ENCODE peak calls at places on chromosomes 13 and 19, in six cellular contexts. One of them, this sample, is unnamed. For H3K36me3, the result is how much of the 10 kb centered on the place peaks cover.

GRCh38 chr19:41324921-41325639 is 15.1 kb downstream of the CCDC97 start:
- DNase-seq in uterus: peak
- DNase-seq in cardiac muscle cell: peak
- DNase-seq in tibial nerve: no peak
- DNase-seq in bronchial epithelial cell: peak
- DNase-seq in lower lobe of right lung: peak
- DNase-seq in this sample: peak

GRCh38 chr19:17889609-17890214 is 18.0 kb downstream of the SLC5A5 start:
- DNase-seq in cardiac muscle cell: peak
- DNase-seq in tibial nerve: no peak
- DNase-seq in bronchial epithelial cell: peak
- DNase-seq in lower lobe of right lung: no peak
- DNase-seq in uterus: no peak
- DNase-seq in this sample: peak

GRCh38 chr19:925912-926594 is at the start of gene ARID3A:
- DNase-seq in uterus: no peak
- DNase-seq in lower lobe of right lung: no peak
- DNase-seq in tibial nerve: no peak
- DNase-seq in bronchial epithelial cell: no peak
- DNase-seq in cardiac muscle cell: peak
- DNase-seq in this sample: no peak

GRCh38 chr19:52541608-52542007 is 14.1 kb downstream of the ZNF808 start:
- DNase-seq in cardiac muscle cell: no peak
- DNase-seq in bronchial epithelial cell: no peak
- DNase-seq in tibial nerve: no peak
- DNase-seq in uterus: no peak
- DNase-seq in lower lobe of right lung: no peak
- DNase-seq in this sample: no peak

GRCh38 chr19:7349961-7350711 is 1.4 kb downstream of the ARHGEF18 start:
- DNase-seq in tibial nerve: no peak
- DNase-seq in bronchial epithelial cell: no peak
- DNase-seq in cardiac muscle cell: no peak
- DNase-seq in lower lobe of right lung: no peak
- DNase-seq in uterus: no peak
- DNase-seq in this sample: peak

GRCh38 chr19:45404557-45405434 is at the start of gene PPP1R13L:
- DNase-seq in lower lobe of right lung: peak
- DNase-seq in tibial nerve: no peak
- DNase-seq in uterus: peak
- DNase-seq in bronchial epithelial cell: peak
- DNase-seq in cardiac muscle cell: peak
- DNase-seq in this sample: peak

GRCh38 chr19:49891393-49891792 is 5.3 kb downstream of the IL4I1 start:
- DNase-seq in lower lobe of right lung: no peak
- DNase-seq in tibial nerve: no peak
- DNase-seq in uterus: no peak
- DNase-seq in bronchial epithelial cell: no peak
- DNase-seq in cardiac muscle cell: no peak
- DNase-seq in this sample: peak

GRCh38 chr13:30319703-30320102 is 12.4 kb upstream of the KATNAL1 start:
- DNase-seq in tibial nerve: no peak
- DNase-seq in cardiac muscle cell: peak
- DNase-seq in lower lobe of right lung: no peak
- DNase-seq in uterus: no peak
- DNase-seq in bronchial epithelial cell: no peak
- DNase-seq in this sample: no peak

GRCh38 chr13:44537238-44537637 is 38.9 kb downstream of the TSC22D1 start:
- DNase-seq in uterus: no peak
- DNase-seq in cardiac muscle cell: no peak
- DNase-seq in bronchial epithelial cell: no peak
- DNase-seq in lower lobe of right lung: no peak
- DNase-seq in tibial nerve: no peak
- DNase-seq in this sample: no peak

GRCh38 chr19:42555801-42556200 is 27.5 kb upstream of the CEACAM1 start:
- DNase-seq in tibial nerve: no peak
- DNase-seq in bronchial epithelial cell: no peak
- DNase-seq in lower lobe of right lung: no peak
- DNase-seq in cardiac muscle cell: no peak
- DNase-seq in uterus: no peak
- DNase-seq in this sample: no peak

GRCh38 chr13:52862358-52863206 is 14.1 kb upstream of the PCDH8 start:
- DNase-seq in bronchial epithelial cell: peak
- DNase-seq in uterus: no peak
- DNase-seq in lower lobe of right lung: no peak
- DNase-seq in tibial nerve: no peak
- DNase-seq in cardiac muscle cell: peak
- DNase-seq in this sample: peak

GRCh38 chr19:3982701-3983541 is 2.3 kb downstream of the EEF2 start:
- DNase-seq in bronchial epithelial cell: peak
- DNase-seq in uterus: no peak
- DNase-seq in lower lobe of right lung: no peak
- DNase-seq in cardiac muscle cell: peak
- DNase-seq in tibial nerve: no peak
- DNase-seq in this sample: no peak

GRCh38 chr13:76383671-76384461 is 502.3 kb downstream of the KCTD12 start:
- DNase-seq in cardiac muscle cell: peak
- DNase-seq in bronchial epithelial cell: peak
- DNase-seq in tibial nerve: no peak
- DNase-seq in uterus: no peak
- DNase-seq in lower lobe of right lung: no peak
- DNase-seq in this sample: peak

GRCh38 chr13:97257228-97257755 is 35.2 kb downstream of the MBNL2 start:
- DNase-seq in tibial nerve: no peak
- DNase-seq in uterus: no peak
- DNase-seq in cardiac muscle cell: no peak
- DNase-seq in bronchial epithelial cell: no peak
- DNase-seq in lower lobe of right lung: no peak
- DNase-seq in this sample: no peak

GRCh38 chr13:110643324-110643723 is 28.0 kb downstream of the NAXD start:
- DNase-seq in bronchial epithelial cell: no peak
- DNase-seq in uterus: no peak
- DNase-seq in cardiac muscle cell: no peak
- DNase-seq in tibial nerve: no peak
- DNase-seq in lower lobe of right lung: no peak
- DNase-seq in this sample: no peak

GRCh38 chr13:24671367-24672117 is 8.7 kb upstream of the ATP12A start:
- DNase-seq in lower lobe of right lung: no peak
- DNase-seq in cardiac muscle cell: peak
- DNase-seq in bronchial epithelial cell: peak
- DNase-seq in uterus: peak
- DNase-seq in tibial nerve: no peak
- DNase-seq in this sample: peak

GRCh38 chr13:112106467-112107141 is 39.7 kb downstream of the SOX1 start:
- DNase-seq in tibial nerve: no peak
- DNase-seq in uterus: no peak
- DNase-seq in cardiac muscle cell: no peak
- DNase-seq in lower lobe of right lung: no peak
- DNase-seq in bronchial epithelial cell: no peak
- DNase-seq in this sample: no peak

GRCh38 chr19:6963937-6964336 is 57.3 kb downstream of the MBD3L2B start:
- DNase-seq in lower lobe of right lung: no peak
- DNase-seq in uterus: no peak
- DNase-seq in cardiac muscle cell: no peak
- DNase-seq in tibial nerve: no peak
- DNase-seq in bronchial epithelial cell: no peak
- DNase-seq in this sample: no peak

GRCh38 chr13:71240906-71241305 is 626.1 kb downstream of the DACH1 start:
- DNase-seq in bronchial epithelial cell: peak
- DNase-seq in tibial nerve: no peak
- DNase-seq in cardiac muscle cell: peak
- DNase-seq in lower lobe of right lung: no peak
- DNase-seq in uterus: no peak
- DNase-seq in this sample: no peak

GRCh38 chr19:19033176-19033425 is 216 bp downstream of the SUGP2 start:
- DNase-seq in bronchial epithelial cell: no peak
- DNase-seq in tibial nerve: no peak
- DNase-seq in cardiac muscle cell: no peak
- DNase-seq in lower lobe of right lung: no peak
- DNase-seq in uterus: no peak
- DNase-seq in this sample: no peak
- H3K36me3 ChIP-seq in bronchial epithelial cell: under half
- H3K36me3 ChIP-seq in tibial nerve: under half
- H3K36me3 ChIP-seq in cardiac muscle cell: under half
- H3K36me3 ChIP-seq in lower lobe of right lung: under half
- H3K36me3 ChIP-seq in uterus: under half
- H3K36me3 ChIP-seq in this sample: under half

DNA sequence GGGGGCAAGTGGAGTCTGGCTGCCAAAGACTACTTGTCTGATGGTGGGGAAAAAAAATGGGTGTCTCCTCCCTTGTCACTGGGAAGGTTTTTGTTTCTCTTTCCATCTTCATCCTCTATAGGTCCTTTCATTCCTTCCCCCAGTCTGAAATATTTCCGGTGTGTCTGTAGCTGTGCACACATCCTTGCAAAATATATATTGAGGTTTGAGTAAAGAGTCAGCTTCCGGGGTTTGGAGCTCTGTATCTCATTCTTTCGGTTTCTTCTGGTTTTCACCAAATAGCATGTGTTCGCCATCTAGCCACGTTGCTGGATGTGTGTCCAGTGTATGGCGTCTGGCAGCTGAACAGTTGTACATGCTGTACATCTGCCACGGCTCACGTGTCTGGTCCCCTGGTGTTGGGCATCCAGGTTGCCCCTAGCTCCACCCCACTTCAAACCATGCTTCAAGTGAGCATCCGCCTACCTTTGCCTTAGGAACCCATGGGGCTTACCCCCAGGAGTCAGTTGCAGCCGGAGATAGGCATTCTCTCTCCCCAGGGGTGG is 142.2 kb downstream of the SIPA1L3 start:
- DNase-seq in cardiac muscle cell: peak
- DNase-seq in lower lobe of right lung: no peak
- DNase-seq in bronchial epithelial cell: no peak
- DNase-seq in uterus: no peak
- DNase-seq in tibial nerve: no peak
- DNase-seq in this sample: no peak
- H3K4me3 ChIP-seq in cardiac muscle cell: no peak
- H3K4me3 ChIP-seq in lower lobe of right lung: no peak
- H3K4me3 ChIP-seq in bronchial epithelial cell: no peak
- H3K4me3 ChIP-seq in uterus: no peak
- H3K4me3 ChIP-seq in tibial nerve: no peak
- H3K4me3 ChIP-seq in this sample: no peak

GRCh38 chr19:15810335-15810734 is 5.1 kb downstream of the OR10H1 start:
- DNase-seq in lower lobe of right lung: no peak
- DNase-seq in bronchial epithelial cell: peak
- DNase-seq in tibial nerve: no peak
- DNase-seq in uterus: peak
- DNase-seq in cardiac muscle cell: peak
- DNase-seq in this sample: peak
- TF ChIP-seq CTCF in lower lobe of right lung: peak
- TF ChIP-seq CTCF in bronchial epithelial cell: peak
- TF ChIP-seq CTCF in tibial nerve: peak
- TF ChIP-seq CTCF in uterus: peak
- TF ChIP-seq CTCF in cardiac muscle cell: no peak
- TF ChIP-seq CTCF in this sample: peak

GRCh38 chr19:38203197-38203596 is 20.8 kb downstream of the DPF1 start:
- DNase-seq in bronchial epithelial cell: no peak
- DNase-seq in lower lobe of right lung: no peak
- DNase-seq in uterus: no peak
- DNase-seq in tibial nerve: no peak
- DNase-seq in cardiac muscle cell: no peak
- DNase-seq in this sample: no peak

GRCh38 chr19:38204728-38205127 is 19.3 kb downstream of the DPF1 start:
- DNase-seq in uterus: no peak
- DNase-seq in tibial nerve: no peak
- DNase-seq in bronchial epithelial cell: no peak
- DNase-seq in lower lobe of right lung: no peak
- DNase-seq in cardiac muscle cell: no peak
- DNase-seq in this sample: no peak

GRCh38 chr19:38206006-38206745 is 17.8 kb downstream of the DPF1 start:
- DNase-seq in tibial nerve: no peak
- DNase-seq in uterus: no peak
- DNase-seq in bronchial epithelial cell: no peak
- DNase-seq in cardiac muscle cell: no peak
- DNase-seq in lower lobe of right lung: no peak
- DNase-seq in this sample: no peak

GRCh38 chr19:38202504-38202903 is 21.5 kb downstream of the DPF1 start:
- DNase-seq in uterus: no peak
- DNase-seq in cardiac muscle cell: no peak
- DNase-seq in lower lobe of right lung: no peak
- DNase-seq in bronchial epithelial cell: no peak
- DNase-seq in tibial nerve: no peak
- DNase-seq in this sample: no peak

DNA sequence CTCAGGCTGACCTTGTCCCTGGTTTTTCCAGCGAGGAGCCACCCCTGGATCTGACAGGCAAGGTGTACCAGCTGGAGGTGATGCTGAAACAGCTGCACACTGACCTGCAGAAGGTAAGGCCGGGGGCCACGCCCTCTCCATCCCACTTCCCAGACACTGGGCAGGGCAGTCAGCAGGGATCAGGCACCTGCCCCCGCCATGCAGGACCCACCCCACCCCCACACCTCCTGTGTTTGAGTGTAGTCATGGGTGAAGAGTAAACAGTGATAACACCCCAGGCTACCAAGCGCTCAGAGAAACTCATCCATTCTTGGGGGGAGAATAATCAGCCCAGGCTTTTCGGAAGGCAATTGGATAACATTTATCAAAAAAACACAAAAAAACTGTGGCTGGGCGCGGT is 19.9 kb downstream of the DPF1 start:
- DNase-seq in bronchial epithelial cell: no peak
- DNase-seq in uterus: no peak
- DNase-seq in lower lobe of right lung: no peak
- DNase-seq in tibial nerve: no peak
- DNase-seq in cardiac muscle cell: no peak
- DNase-seq in this sample: peak
- H3K36me3 ChIP-seq in bronchial epithelial cell: under half
- H3K36me3 ChIP-seq in uterus: under half
- H3K36me3 ChIP-seq in lower lobe of right lung: half or more
- H3K36me3 ChIP-seq in tibial nerve: under half
- H3K36me3 ChIP-seq in cardiac muscle cell: under half
- H3K36me3 ChIP-seq in this sample: under half

DNA sequence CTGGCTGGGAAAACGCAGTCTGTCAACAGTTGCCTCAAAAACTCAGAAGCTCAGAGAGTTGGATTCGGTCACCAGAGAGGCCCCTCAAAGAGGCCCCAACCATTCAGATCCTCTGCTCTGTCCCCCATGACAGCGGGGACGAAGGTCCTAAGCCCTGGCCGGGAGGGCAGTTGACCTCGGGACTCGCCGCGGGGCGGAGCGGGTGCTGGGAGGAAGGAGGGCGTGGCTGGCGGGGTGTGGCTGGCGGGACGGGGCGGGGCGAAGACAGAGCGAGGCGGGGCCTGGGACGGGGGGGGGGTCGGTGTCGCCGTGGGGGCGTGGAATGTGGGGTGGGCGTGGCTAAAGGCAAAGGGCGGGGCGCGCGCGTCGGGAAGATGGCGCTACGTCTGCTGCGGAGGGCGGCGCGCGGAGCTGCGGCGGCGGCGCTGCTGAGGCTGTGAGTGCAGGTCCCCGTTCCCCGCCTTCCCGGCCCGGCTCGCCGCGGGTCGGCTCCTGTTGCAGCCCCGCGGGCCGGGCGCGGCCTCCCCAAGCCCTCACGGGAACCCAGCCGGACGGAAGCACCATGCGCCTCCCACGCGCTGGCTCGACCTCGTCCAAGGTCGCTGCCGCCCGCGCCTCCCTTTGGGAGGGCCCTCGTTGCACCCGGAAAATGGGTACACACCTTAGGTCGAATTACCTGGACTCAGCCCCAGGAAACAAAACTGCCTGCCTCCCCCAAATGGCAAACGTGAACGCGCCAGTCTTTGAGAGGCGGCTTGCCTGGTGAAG is 105.2 kb downstream of the TM9SF2 start:
- DNase-seq in lower lobe of right lung: peak
- DNase-seq in uterus: peak
- DNase-seq in cardiac muscle cell: peak
- DNase-seq in tibial nerve: peak
- DNase-seq in bronchial epithelial cell: peak
- DNase-seq in this sample: peak
- H3K4me3 ChIP-seq in lower lobe of right lung: peak
- H3K4me3 ChIP-seq in uterus: peak
- H3K4me3 ChIP-seq in cardiac muscle cell: peak
- H3K4me3 ChIP-seq in tibial nerve: peak
- H3K4me3 ChIP-seq in bronchial epithelial cell: peak
- H3K4me3 ChIP-seq in this sample: peak